ENCODE peak calls at places on chromosomes 12 and 14, in nine cellular contexts. K, O, Y, Z, S, W, P, R and G are unnamed samples.

GRCh38 chr14:34356267-34356660 is 105.8 kb downstream of the SPTSSA start:
- DNase-seq in K (no peak), O (no peak), Y (peak), Z (no peak), S (no peak), W (no peak), P (no peak), R (no peak), G (no peak)

GRCh38 chr14:23153891-23154796 is 29.3 kb downstream of the SLC7A8 start:
- DNase-seq in K (no peak), O (no peak), Y (peak), Z (peak), S (no peak), W (peak), P (peak), R (peak), G (no peak)

GRCh38 chr14:58919262-58919661 is 269.2 kb upstream of the DAAM1 start:
- DNase-seq in K (no peak), O (no peak), Y (peak), Z (no peak), S (no peak), W (no peak), P (no peak), R (no peak), G (peak)

GRCh38 chr14:72714094-72714493 is 179.8 kb downstream of the DPF3 start:
- DNase-seq in K (peak), O (no peak), Y (no peak), Z (no peak), S (no peak), W (peak), P (no peak), R (no peak), G (no peak)

GRCh38 chr12:2794261-2794735 is 472 bp upstream of the FKBP4 start:
- DNase-seq in K (peak), O (peak), Y (peak), Z (peak), S (peak), W (no peak), P (peak), R (no peak), G (no peak)

GRCh38 chr12:52820521-52820920 is 6.6 kb upstream of the KRT4 start:
- DNase-seq in K (no peak), O (no peak), Y (no peak), Z (no peak), S (no peak), W (no peak), P (no peak), R (no peak), G (no peak)

GRCh38 chr12:75488553-75488952 is 8.0 kb downstream of the GLIPR1 start:
- DNase-seq in K (no peak), O (no peak), Y (peak), Z (no peak), S (no peak), W (no peak), P (peak), R (peak), G (no peak)

GRCh38 chr14:20774258-20774657 is 6.1 kb downstream of the EDDM3B start:
- DNase-seq in K (no peak), O (no peak), Y (no peak), Z (no peak), S (no peak), W (no peak), P (no peak), R (no peak), G (no peak)

GRCh38 chr14:26984318-26985177 is 386.7 kb upstream of the NOVA1 start:
- DNase-seq in K (no peak), O (peak), Y (peak), Z (no peak), S (peak), W (no peak), P (no peak), R (peak), G (peak)

GRCh38 chr12:89470741-89471504 is 53.7 kb downstream of the GALNT4 start:
- DNase-seq in K (no peak), O (no peak), Y (peak), Z (no peak), S (no peak), W (no peak), P (peak), R (no peak), G (no peak)

GRCh38 chr12:123058471-123058870 is 78.0 kb downstream of the ARL6IP4 start:
- DNase-seq in K (no peak), O (no peak), Y (no peak), Z (no peak), S (no peak), W (no peak), P (no peak), R (no peak), G (peak)

GRCh38 chr12:132030367-132031038 is 80.8 kb downstream of the EP400 start:
- DNase-seq in K (no peak), O (no peak), Y (peak), Z (no peak), S (peak), W (no peak), P (peak), R (no peak), G (no peak)

GRCh38 chr12:16238661-16239060 is 38.8 kb downstream of the SLC15A5 start:
- DNase-seq in K (no peak), O (no peak), Y (peak), Z (no peak), S (no peak), W (no peak), P (peak), R (no peak), G (no peak)

GRCh38 chr12:40957417-40957816 is 230.7 kb upstream of the PDZRN4 start:
- DNase-seq in K (no peak), O (no peak), Y (no peak), Z (no peak), S (no peak), W (no peak), P (no peak), R (no peak), G (no peak)

GRCh38 chr14:21019377-21019776 is 5.5 kb downstream of the NDRG2 start:
- DNase-seq in K (no peak), O (no peak), Y (no peak), Z (peak), S (no peak), W (no peak), P (no peak), R (no peak), G (no peak)

GRCh38 chr14:103716091-103716801 is 636 bp downstream of the ZFYVE21 start:
- DNase-seq in K (no peak), O (no peak), Y (no peak), Z (no peak), S (no peak), W (peak), P (no peak), R (no peak), G (peak)

GRCh38 chr12:102407776-102408486 is 72.4 kb downstream of the IGF1 start:
- DNase-seq in K (no peak), O (no peak), Y (peak), Z (no peak), S (no peak), W (no peak), P (peak), R (no peak), G (no peak)

GRCh38 chr12:46831335-46832083 is 5.7 kb upstream of the SLC38A4 start:
- DNase-seq in K (no peak), O (no peak), Y (no peak), Z (no peak), S (no peak), W (peak), P (no peak), R (peak), G (no peak)

GRCh38 chr12:9115731-9116689 is at the start of gene A2M:
- DNase-seq in K (no peak), O (no peak), Y (peak), Z (no peak), S (no peak), W (no peak), P (no peak), R (no peak), G (no peak)

GRCh38 chr12:47950856-47951468 is 12.4 kb upstream of the TMEM106C start:
- DNase-seq in K (no peak), O (no peak), Y (no peak), Z (peak), S (no peak), W (no peak), P (peak), R (no peak), G (no peak)

GRCh38 chr12:122079532-122080081 is 1.1 kb downstream of the MLXIP start:
- DNase-seq in K (no peak), O (no peak), Y (no peak), Z (no peak), S (no peak), W (peak), P (no peak), R (no peak), G (no peak)

GRCh38 chr12:80979821-80980220 is 42.1 kb upstream of the LIN7A start:
- DNase-seq in K (no peak), O (no peak), Y (no peak), Z (no peak), S (no peak), W (no peak), P (no peak), R (no peak), G (no peak)

GRCh38 chr14:65255029-65255545 is 152.8 kb upstream of the MAX start:
- DNase-seq in K (no peak), O (no peak), Y (peak), Z (no peak), S (no peak), W (no peak), P (peak), R (no peak), G (peak)

GRCh38 chr14:106586098-106586704 is 1059.8 kb downstream of the TMEM121 start:
- DNase-seq in K (peak), O (peak), Y (no peak), Z (no peak), S (no peak), W (peak), P (no peak), R (no peak), G (peak)

GRCh38 chr14:46820291-46820690 is 168.7 kb upstream of the RPL10L start:
- DNase-seq in K (no peak), O (no peak), Y (no peak), Z (no peak), S (no peak), W (no peak), P (no peak), R (no peak), G (no peak)

GRCh38 chr12:90260136-90260535 is 551.5 kb upstream of the ATP2B1 start:
- DNase-seq in K (no peak), O (no peak), Y (no peak), Z (no peak), S (no peak), W (no peak), P (no peak), R (no peak), G (no peak)